ENCODE peak calls at places on chromosome 13, in seven cellular contexts. F, X, R, E, P, O and I are unnamed samples. For H3K9me3, the result is how much of the 10 kb centered on the place peaks cover.

GRCh38 chr13:102793583-102794355 is 5.0 kb downstream of the POGLUT2 start:
- DNase-seq in F (peak), X (no peak), R (no peak), E (no peak), P (no peak), O (no peak), I (no peak)

GRCh38 chr13:93769607-93770006 is 543.0 kb downstream of the GPC6 start:
- DNase-seq in F (no peak), X (no peak), R (no peak), E (no peak), P (no peak), O (no peak), I (no peak)

GRCh38 chr13:22662771-22663170 is 518.0 kb upstream of the SGCG start:
- DNase-seq in F (no peak), X (no peak), R (peak), E (no peak), P (no peak), O (no peak), I (no peak)

GRCh38 chr13:85277753-85278152 is 521.5 kb downstream of the SLITRK6 start:
- DNase-seq in F (no peak), X (peak), R (no peak), E (no peak), P (peak), O (no peak), I (no peak)

GRCh38 chr13:41639955-41640780 is 182.8 kb downstream of the RGCC start:
- DNase-seq in F (peak), X (peak), R (no peak), E (no peak), P (no peak), O (peak), I (no peak)

GRCh38 chr13:110683921-110684320 is 22.0 kb downstream of the CARS2 start:
- DNase-seq in F (no peak), X (no peak), R (no peak), E (no peak), P (no peak), O (no peak), I (no peak)

GRCh38 chr13:46615888-46616531 is 63.0 kb downstream of the LRCH1 start:
- DNase-seq in F (no peak), X (no peak), R (peak), E (no peak), P (peak), O (no peak), I (no peak)

GRCh38 chr13:99386911-99387788 is 80.0 kb upstream of the GPR183 start:
- DNase-seq in F (peak), X (peak), R (peak), E (peak), P (no peak), O (peak), I (peak)

GRCh38 chr13:26200811-26201210 is 21.3 kb downstream of the RNF6 start:
- DNase-seq in F (no peak), X (no peak), R (no peak), E (no peak), P (no peak), O (no peak), I (no peak)

GRCh38 chr13:43780666-43781065 is 6.1 kb downstream of the ENOX1 start:
- DNase-seq in F (no peak), X (no peak), R (no peak), E (no peak), P (no peak), O (no peak), I (no peak)

GRCh38 chr13:44955421-44955820 is 33.9 kb downstream of the NUFIP1 start:
- DNase-seq in F (no peak), X (no peak), R (no peak), E (no peak), P (no peak), O (no peak), I (no peak)

GRCh38 chr13:102589291-102589822 is 7.4 kb upstream of the TPP2 start:
- DNase-seq in F (no peak), X (no peak), R (no peak), E (no peak), P (peak), O (no peak), I (no peak)

GRCh38 chr13:99417821-99418662 is 83.2 kb upstream of the TM9SF2 start:
- DNase-seq in F (no peak), X (no peak), R (peak), E (no peak), P (no peak), O (no peak), I (no peak)

GRCh38 chr13:100673831-100674362 is 698 bp downstream of the TMTC4 start:
- DNase-seq in F (peak), X (peak), R (peak), E (peak), P (peak), O (peak), I (no peak)

GRCh38 chr13:79194272-79194671 is 211.8 kb downstream of the RBM26 start:
- DNase-seq in F (no peak), X (no peak), R (no peak), E (no peak), P (no peak), O (no peak), I (no peak)

GRCh38 chr13:95276119-95276505 is 25.1 kb downstream of the ABCC4 start:
- DNase-seq in F (no peak), X (no peak), R (peak), E (no peak), P (no peak), O (no peak), I (no peak)

GRCh38 chr13:46094478-46094877 is 10.4 kb downstream of the CPB2 start:
- DNase-seq in F (no peak), X (no peak), R (no peak), E (no peak), P (no peak), O (no peak), I (no peak)

GRCh38 chr13:29304148-29304547 is 291.3 kb downstream of the SLC7A1 start:
- DNase-seq in F (no peak), X (no peak), R (no peak), E (no peak), P (no peak), O (no peak), I (no peak)

GRCh38 chr13:98810746-98811145 is 58.3 kb upstream of the SLC15A1 start:
- DNase-seq in F (no peak), X (no peak), R (no peak), E (no peak), P (no peak), O (no peak), I (no peak)

GRCh38 chr13:37869756-37870488 is at the start of gene TRPC4:
- DNase-seq in F (peak), X (peak), R (peak), E (no peak), P (peak), O (peak), I (no peak)

GRCh38 chr13:71979616-71980015 is 112.6 kb upstream of the DACH1 start:
- DNase-seq in F (peak), X (peak), R (peak), E (no peak), P (no peak), O (no peak), I (no peak)

GRCh38 chr13:21218351-21219043 is 42.0 kb downstream of the MRPL57 start:
- DNase-seq in F (no peak), X (no peak), R (peak), E (no peak), P (no peak), O (no peak), I (no peak)

GRCh38 chr13:105329359-105329758 is 1206.1 kb downstream of the EFNB2 start:
- DNase-seq in F (no peak), X (no peak), R (no peak), E (no peak), P (no peak), O (no peak), I (no peak)

GRCh38 chr13:75505327-75505726 is 23.4 kb upstream of the TBC1D4 start:
- DNase-seq in F (no peak), X (no peak), R (peak), E (no peak), P (no peak), O (no peak), I (no peak)

GRCh38 chr13:71721117-71721516 is 145.9 kb downstream of the DACH1 start:
- DNase-seq in F (no peak), X (no peak), R (no peak), E (no peak), P (no peak), O (no peak), I (no peak)

GRCh38 chr13:40193290-40194203 is 472.9 kb downstream of the FOXO1 start:
- DNase-seq in F (no peak), X (no peak), R (no peak), E (no peak), P (no peak), O (no peak), I (no peak)

GRCh38 chr13:60146491-60146890 is 17.2 kb downstream of the DIAPH3 start:
- DNase-seq in F (no peak), X (no peak), R (no peak), E (no peak), P (peak), O (no peak), I (no peak)

GRCh38 chr13:33353210-33353609 is 67.7 kb upstream of the STARD13 start:
- DNase-seq in F (no peak), X (no peak), R (peak), E (peak), P (no peak), O (peak), I (no peak)

GRCh38 chr13:46515793-46516192 is 37.2 kb upstream of the LRCH1 start:
- DNase-seq in F (no peak), X (no peak), R (no peak), E (no peak), P (no peak), O (no peak), I (no peak)

GRCh38 chr13:105255472-105255871 is 1280.0 kb downstream of the EFNB2 start:
- DNase-seq in F (no peak), X (no peak), R (no peak), E (no peak), P (no peak), O (no peak), I (no peak)

GRCh38 chr13:28161370-28161769 is 23.0 kb downstream of the PAN3 start:
- DNase-seq in F (peak), X (no peak), R (peak), E (no peak), P (peak), O (no peak), I (no peak)

GRCh38 chr13:79440958-79441553 is 35.0 kb upstream of the RBM26 start:
- DNase-seq in F (no peak), X (no peak), R (no peak), E (no peak), P (no peak), O (no peak), I (no peak)

GRCh38 chr13:27496006-27496405 is 45.6 kb upstream of the MTIF3 start:
- DNase-seq in F (no peak), X (no peak), R (no peak), E (no peak), P (no peak), O (no peak), I (no peak)

GRCh38 chr13:74301200-74302063 is 167.2 kb upstream of the KLF12 start:
- DNase-seq in F (no peak), X (no peak), R (no peak), E (no peak), P (peak), O (no peak), I (no peak)

GRCh38 chr13:73482556-73482955 is 423.8 kb downstream of the KLF5 start:
- DNase-seq in F (no peak), X (no peak), R (no peak), E (no peak), P (no peak), O (no peak), I (no peak)

GRCh38 chr13:101425156-101425471 is 8.8 kb upstream of the NALCN start:
- DNase-seq in F (no peak), X (no peak), R (no peak), E (no peak), P (no peak), O (no peak), I (no peak)

GRCh38 chr13:39603424-39603947 is 493 bp upstream of the LHFPL6 start:
- DNase-seq in F (peak), X (peak), R (peak), E (peak), P (peak), O (peak), I (no peak)

GRCh38 chr13:20923272-20923671 is 20.7 kb upstream of the XPO4 start:
- DNase-seq in F (no peak), X (no peak), R (peak), E (no peak), P (no peak), O (no peak), I (no peak)

DNA sequence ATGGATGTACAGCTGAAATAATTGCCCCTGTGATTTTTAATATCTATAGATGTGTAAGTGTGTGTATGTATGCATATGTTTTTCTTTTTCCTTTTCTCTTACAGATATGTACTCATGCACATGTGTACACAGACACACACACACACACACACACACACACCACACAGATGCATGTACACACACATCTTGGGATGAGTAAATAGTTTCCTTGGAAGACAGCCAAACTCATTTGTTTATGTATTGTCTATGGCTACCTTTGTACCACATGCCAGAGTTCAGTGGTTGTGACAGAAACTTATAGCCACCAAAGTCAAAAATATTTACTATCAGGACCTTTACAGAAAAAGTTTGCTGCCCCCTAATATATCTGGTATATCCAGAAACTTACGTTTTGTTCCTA is 192.6 kb downstream of the MAB21L1 start:
- DNase-seq in F (no peak), X (peak), R (peak), E (no peak), P (no peak), O (no peak), I (no peak)
- H3K9me3 ChIP-seq in F (under half), X (under half), R (under half), E (under half), P (under half), O (under half), I (under half)

DNA sequence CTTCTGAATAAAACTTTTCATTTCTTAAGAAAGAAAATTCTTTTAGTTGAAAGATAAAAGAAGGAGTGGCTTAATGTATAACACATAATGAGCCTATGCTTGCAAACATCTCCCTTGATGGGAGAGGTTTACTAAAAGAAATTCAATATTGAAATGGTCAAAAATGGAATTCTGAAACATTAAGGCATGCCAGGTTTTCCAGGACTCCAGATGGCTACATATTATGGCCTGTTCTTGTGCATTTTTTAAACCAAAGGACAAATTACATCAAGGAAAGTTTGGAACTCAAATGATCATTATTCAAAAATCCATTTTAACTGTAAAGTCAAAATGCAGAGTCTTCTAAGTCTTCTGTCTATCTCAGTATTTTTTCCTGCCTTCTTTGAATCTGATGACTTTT is 19.1 kb upstream of the CYSLTR2 start:
- DNase-seq in F (no peak), X (no peak), R (no peak), E (no peak), P (no peak), O (no peak), I (no peak)
- H3K9me3 ChIP-seq in F (under half), X (under half), R (under half), E (under half), P (under half), O (under half), I (under half)

DNA sequence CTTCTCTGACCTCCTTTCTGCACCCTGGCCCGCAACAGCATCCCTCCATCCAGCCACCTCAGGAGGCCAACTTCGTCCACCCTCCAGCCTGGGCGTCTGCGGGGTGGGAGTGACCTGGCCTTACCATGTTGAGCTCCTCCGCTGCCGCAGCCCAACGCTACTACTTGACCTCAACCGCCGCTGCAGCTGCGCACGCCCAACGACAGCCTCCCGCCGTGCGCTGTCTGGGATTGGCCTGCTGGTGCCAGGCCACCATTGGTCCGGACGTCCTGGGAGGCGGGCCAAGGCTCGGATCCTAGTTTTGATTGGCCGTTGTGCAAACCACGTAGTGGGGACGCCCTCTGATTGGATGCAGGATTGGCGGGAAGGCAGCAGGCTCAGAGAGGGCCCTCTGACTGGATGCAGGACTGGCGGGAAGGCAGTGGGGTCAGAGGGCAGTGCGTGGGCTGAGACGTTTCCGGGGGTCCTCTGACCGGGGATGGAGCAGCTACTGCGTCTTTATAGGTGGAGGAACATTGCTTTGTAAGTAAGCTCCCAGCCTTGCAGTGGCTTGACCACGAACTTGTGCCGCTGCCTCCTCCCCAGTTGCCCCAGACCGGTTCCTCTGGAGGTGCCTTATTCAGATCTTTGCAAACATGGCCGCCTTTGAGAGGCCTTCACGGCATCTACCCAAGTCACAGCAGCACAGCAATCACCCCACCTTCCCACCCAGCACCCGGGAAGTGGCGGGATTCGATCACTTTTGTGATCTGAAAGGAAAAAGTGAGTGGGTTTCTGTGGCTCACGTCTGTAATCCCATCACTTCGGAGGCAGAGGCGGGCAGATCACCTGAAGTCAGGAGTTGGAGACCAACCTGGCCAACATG is at the start of gene TUBA3C:
- DNase-seq in F (no peak), X (no peak), R (no peak), E (peak), P (no peak), O (no peak), I (no peak)
- H3K9me3 ChIP-seq in F (under half), X (under half), R (under half), E (under half), P (under half), O (under half), I (under half)

GRCh38 chr13:50921706-50922105 is 12.1 kb downstream of the RNASEH2B start:
- DNase-seq in F (no peak), X (no peak), R (no peak), E (no peak), P (no peak), O (no peak), I (no peak)
- H3K9me3 ChIP-seq in F (under half), X (under half), R (under half), E (under half), P (under half), O (under half), I (under half)

GRCh38 chr13:80513196-80513595 is 172.3 kb upstream of the SPRY2 start:
- DNase-seq in F (no peak), X (no peak), R (no peak), E (no peak), P (no peak), O (no peak), I (no peak)

GRCh38 chr13:80502359-80502758 is 161.4 kb upstream of the SPRY2 start:
- DNase-seq in F (no peak), X (no peak), R (no peak), E (no peak), P (no peak), O (no peak), I (no peak)

GRCh38 chr13:80504453-80504852 is 163.5 kb upstream of the SPRY2 start:
- DNase-seq in F (no peak), X (no peak), R (no peak), E (no peak), P (no peak), O (no peak), I (no peak)

GRCh38 chr13:80509264-80509663 is 168.3 kb upstream of the SPRY2 start:
- DNase-seq in F (no peak), X (no peak), R (no peak), E (no peak), P (no peak), O (no peak), I (no peak)

DNA sequence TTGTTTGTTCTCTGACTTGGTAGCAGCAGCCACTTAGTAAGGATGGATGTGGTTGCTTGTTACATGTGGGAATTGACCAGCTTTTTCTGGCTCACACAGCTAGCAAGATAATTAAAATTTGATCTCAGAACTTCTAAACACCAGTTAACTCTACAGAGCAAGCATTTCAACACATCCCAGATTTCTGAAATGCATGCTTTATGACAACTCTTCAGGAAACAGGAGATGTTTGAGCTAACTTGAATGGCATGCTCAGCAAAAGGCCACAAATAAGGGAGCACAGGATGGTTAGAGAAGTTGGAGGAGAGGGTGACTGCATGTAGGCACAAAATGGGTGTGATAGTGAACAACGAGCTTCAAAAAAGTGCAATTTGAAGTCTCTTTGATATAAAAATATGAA is 167.1 kb upstream of the SPRY2 start:
- DNase-seq in F (no peak), X (no peak), R (no peak), E (no peak), P (no peak), O (no peak), I (no peak)
- H3K9me3 ChIP-seq in F (under half), X (under half), R (under half), E (under half), P (under half), O (under half), I (under half)

DNA sequence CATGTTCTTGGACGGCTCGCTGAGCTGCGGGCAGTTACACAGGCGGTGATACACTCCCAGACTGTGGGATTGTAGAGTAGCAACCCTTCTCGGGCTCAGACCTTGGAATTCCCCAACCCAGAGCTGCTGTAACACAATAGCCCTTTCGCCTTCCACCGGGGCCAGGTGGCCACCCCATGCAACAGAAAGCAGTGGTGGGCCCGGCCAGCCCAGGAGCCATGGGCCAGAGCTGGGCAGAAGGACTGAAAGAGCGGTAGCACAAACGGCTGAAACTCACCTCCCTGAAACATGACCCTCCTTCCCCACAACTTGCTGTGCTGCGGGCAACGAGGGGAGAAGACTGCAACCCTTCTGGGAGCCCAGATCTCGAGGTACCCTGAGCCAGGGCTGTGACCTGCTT is 429.0 kb downstream of the SLITRK1 start:
- DNase-seq in F (no peak), X (no peak), R (no peak), E (no peak), P (no peak), O (no peak), I (no peak)
- H3K9me3 ChIP-seq in F (under half), X (under half), R (under half), E (under half), P (under half), O (under half), I (under half)